ENCODE peak calls at places on chromosomes 2 and 18, in seven cellular contexts. T, M, V, F, J, S and B are unnamed samples.

GRCh38 chr2:17518212-17519154 is at the start of gene RAD51AP2:
- DNase-seq in S (no peak), V (no peak), F (peak; percentile 61), M (peak; percentile 61), J (peak; percentile 95), T (peak; percentile 24), B (no peak)

GRCh38 chr2:29596584-29596983 is 324.8 kb downstream of the ALK start:
- DNase-seq in V (no peak), S (no peak), F (no peak), T (no peak), J (no peak), M (no peak), B (no peak)

GRCh38 chr18:3869848-3870247 is 419.9 kb downstream of the TGIF1 start:
- DNase-seq in S (no peak), V (peak; percentile 7), T (no peak), F (peak; percentile 9), M (peak; percentile 63), J (peak; percentile 74), B (no peak)

GRCh38 chr2:27431395-27431794 is 3.0 kb downstream of the NRBP1 start:
- DNase-seq in V (no peak), M (peak; percentile 33), F (peak; percentile 57), T (no peak), S (no peak), J (peak; percentile 48), B (no peak)

GRCh38 chr18:73316513-73316912 is 448.7 kb upstream of the NETO1 start:
- DNase-seq in F (peak; percentile 8), S (no peak), V (peak; percentile 4), J (peak; percentile 39), T (no peak), M (peak; percentile 37), B (no peak)

GRCh38 chr2:96359866-96360265 is 24.3 kb downstream of the NCAPH start:
- DNase-seq in T (no peak), S (no peak), F (no peak), J (no peak), M (no peak), V (no peak), B (no peak)

GRCh38 chr2:96157649-96158553 is 12.7 kb upstream of the DUSP2 start:
- DNase-seq in V (no peak), J (no peak), T (no peak), F (no peak), S (peak; percentile 96), M (no peak), B (peak; percentile 68)

GRCh38 chr2:135997380-135997779 is 12.0 kb upstream of the DARS1 start:
- DNase-seq in J (no peak), T (peak; percentile 11), F (no peak), M (no peak), S (no peak), V (peak; percentile 52), B (no peak)

GRCh38 chr2:172431428-172431827 is 4.0 kb downstream of the ITGA6 start:
- DNase-seq in T (peak; percentile 32), S (no peak), V (peak; percentile 55), M (no peak), J (no peak), F (no peak), B (no peak)

GRCh38 chr2:96119981-96120720 is 3.8 kb upstream of the ADRA2B start:
- DNase-seq in S (no peak), J (no peak), M (no peak), T (no peak), V (no peak), F (no peak), B (peak; percentile 58)

GRCh38 chr2:174074831-174075230 is 109.7 kb upstream of the SP3 start:
- DNase-seq in S (no peak), F (no peak), T (no peak), V (no peak), M (no peak), J (no peak), B (no peak)

GRCh38 chr2:134327367-134327766 is 73.5 kb downstream of the MGAT5 start:
- DNase-seq in T (no peak), M (peak; percentile 42), F (peak; percentile 59), S (no peak), J (peak; percentile 74), V (no peak), B (no peak)

GRCh38 chr2:47270421-47270820 is 115.3 kb upstream of the STPG4 start:
- DNase-seq in V (no peak), S (no peak), J (no peak), M (no peak), F (no peak), T (no peak), B (no peak)

GRCh38 chr2:8247905-8248622 is 433.8 kb upstream of the ID2 start:
- DNase-seq in V (no peak), T (no peak), F (no peak), J (peak; percentile 59), M (peak; percentile 59), S (no peak), B (no peak)

GRCh38 chr2:2705871-2706270 is 374.8 kb upstream of the MYT1L start:
- DNase-seq in T (no peak), S (no peak), J (no peak), M (no peak), V (no peak), F (no peak), B (no peak)

GRCh38 chr18:8744038-8744437 is 38.7 kb downstream of the MTCL1 start:
- DNase-seq in J (no peak), T (no peak), V (no peak), F (no peak), M (no peak), S (no peak), B (no peak)

GRCh38 chr18:41347057-41347456 is 608.0 kb upstream of the PIK3C3 start:
- DNase-seq in J (peak; percentile 71), T (no peak), M (peak; percentile 67), V (no peak), F (peak; percentile 21), S (no peak), B (no peak)

GRCh38 chr2:59276033-59276432 is 1034.9 kb upstream of the FANCL start:
- DNase-seq in M (no peak), S (no peak), F (no peak), J (no peak), T (no peak), V (no peak), B (no peak)

GRCh38 chr2:230942920-230943896 is 18.2 kb upstream of the GPR55 start:
- DNase-seq in J (no peak), S (no peak), M (peak; percentile 8), V (no peak), T (no peak), F (peak; percentile 9), B (no peak)

GRCh38 chr2:11498543-11499034 is 32.6 kb upstream of the E2F6 start:
- DNase-seq in M (no peak), J (no peak), V (peak; percentile 72), T (no peak), F (peak; percentile 30), S (no peak), B (no peak)

GRCh38 chr2:188693111-188693510 is 281.1 kb upstream of the COL3A1 start:
- DNase-seq in S (no peak), F (no peak), T (no peak), J (no peak), V (no peak), M (no peak), B (peak; percentile 65)

GRCh38 chr18:424071-424868 is 76.2 kb downstream of the COLEC12 start:
- DNase-seq in F (peak; percentile 55), V (no peak), J (peak; percentile 34), S (no peak), M (peak; percentile 76), T (no peak), B (no peak)

GRCh38 chr2:239873656-239874635 is 151.2 kb downstream of the NDUFA10 start:
- DNase-seq in S (no peak), J (no peak), F (no peak), M (no peak), V (no peak), T (no peak), B (no peak)

GRCh38 chr2:23548143-23548769 is 163.3 kb downstream of the KLHL29 start:
- DNase-seq in V (no peak), F (no peak), S (no peak), M (no peak), J (no peak), T (no peak), B (peak; percentile 72)

GRCh38 chr18:5890606-5891360 is 4.5 kb downstream of the TMEM200C start:
- DNase-seq in T (no peak), S (peak; percentile 23), M (no peak), J (no peak), V (no peak), F (no peak), B (peak; percentile 92)

GRCh38 chr2:222413295-222413911 is 10.9 kb upstream of the SGPP2 start:
- DNase-seq in V (no peak), T (no peak), M (no peak), J (no peak), S (no peak), F (no peak), B (no peak)

GRCh38 chr2:112812318-112813042 is 24.1 kb downstream of the IL1B start:
- DNase-seq in T (no peak), S (no peak), M (peak; percentile 74), V (no peak), J (peak; percentile 86), F (no peak), B (no peak)

GRCh38 chr2:143480586-143481230 is 351.5 kb downstream of the ARHGAP15 start:
- DNase-seq in T (no peak), S (no peak), F (no peak), V (no peak), J (no peak), M (peak; percentile 36), B (no peak)

GRCh38 chr18:3305933-3306332 is 44.0 kb downstream of the MYL12B start:
- DNase-seq in S (no peak), J (peak; percentile 7), M (peak; percentile 34), T (no peak), V (no peak), F (no peak), B (no peak)

GRCh38 chr18:32383040-32383819 is 87.5 kb downstream of the GAREM1 start:
- DNase-seq in M (peak; percentile 59), J (peak; percentile 84), F (peak; percentile 91), S (no peak), V (no peak), T (no peak), B (no peak)

GRCh38 chr2:36516136-36516870 is 81.7 kb downstream of the FEZ2 start:
- DNase-seq in S (no peak), J (peak; percentile 20), M (peak; percentile 91), V (no peak), T (no peak), F (no peak), B (no peak)

GRCh38 chr2:68931799-68932198 is 20.9 kb downstream of the GKN2 start:
- DNase-seq in M (peak; percentile 84), V (no peak), F (no peak), T (no peak), S (no peak), J (peak; percentile 75), B (no peak)

GRCh38 chr2:149863227-149863626 is 275.7 kb upstream of the MMADHC start:
- DNase-seq in T (no peak), J (no peak), V (no peak), M (no peak), S (no peak), F (no peak), B (no peak)

GRCh38 chr2:191656389-191656788 is 21.5 kb upstream of the NABP1 start:
- DNase-seq in S (no peak), V (no peak), T (no peak), J (peak; percentile 92), F (peak; percentile 87), M (peak; percentile 89), B (no peak)